ENCODE peak calls at places on chromosomes 2 and 18, in eight cellular contexts. K is WERI-Rb-1, Q is fibroblast of lung, R is NB4, N is right atrium auricular region, B is PC-3, J is IMR-90, S is astrocyte. C is an unnamed sample.
A peak's percentile ranks its signal among the peaks of the same experiment; 100 is the strongest.

GRCh38 chr2:101718993-101719571 is 21.6 kb downstream of the MAP4K4 start:
- DNase-seq in K (no peak), Q (no peak), R (no peak), N (no peak), B (peak; percentile 32), J (peak; percentile 31), S (no peak), C (no peak)

GRCh38 chr2:24048662-24049484 is 668 bp upstream of the FKBP1B start:
- DNase-seq in K (no peak), Q (no peak), R (peak; percentile 28), N (no peak), B (no peak), J (no peak), S (no peak), C (no peak)

GRCh38 chr18:25497395-25497794 is 145.4 kb upstream of the ZNF521 start:
- DNase-seq in K (no peak), Q (no peak), R (no peak), N (no peak), B (no peak), J (no peak), S (no peak), C (no peak)

GRCh38 chr2:150620860-150621259 is 133.4 kb upstream of the RND3 start:
- DNase-seq in K (no peak), Q (no peak), R (no peak), N (no peak), B (peak; percentile 89), J (peak; percentile 51), S (peak; percentile 39), C (peak; percentile 55)

GRCh38 chr2:105280281-105280680 is 38.7 kb downstream of the GPR45 start:
- DNase-seq in K (no peak), Q (no peak), R (no peak), N (no peak), B (no peak), J (no peak), S (no peak), C (no peak)

GRCh38 chr2:21395366-21395765 is 271.6 kb downstream of the TDRD15 start:
- DNase-seq in K (peak; percentile 53), Q (no peak), R (peak; percentile 32), N (no peak), B (no peak), J (no peak), S (no peak), C (no peak)

GRCh38 chr18:21757833-21758232 is 17.2 kb downstream of the MIB1 start:
- DNase-seq in K (no peak), Q (no peak), R (no peak), N (no peak), B (no peak), J (no peak), S (no peak), C (no peak)

GRCh38 chr2:68594674-68595492 is 48.5 kb upstream of the PROKR1 start:
- DNase-seq in K (peak; percentile 50), Q (peak; percentile 16), R (peak; percentile 67), N (no peak), B (peak; percentile 66), J (peak; percentile 56), S (peak; percentile 11), C (peak; percentile 63)

GRCh38 chr2:119254601-119255080 is 31.0 kb downstream of the STEAP3 start:
- DNase-seq in K (no peak), Q (no peak), R (no peak), N (no peak), B (no peak), J (no peak), S (no peak), C (no peak)

GRCh38 chr2:84077504-84077903 is 381.6 kb downstream of the SUCLG1 start:
- DNase-seq in K (peak; percentile 36), Q (no peak), R (peak; percentile 46), N (no peak), B (peak; percentile 51), J (no peak), S (no peak), C (no peak)

GRCh38 chr2:122748552-122749011 is 993.1 kb downstream of the TSN start:
- DNase-seq in K (no peak), Q (peak; percentile 62), R (no peak), N (no peak), B (peak; percentile 96), J (no peak), S (peak; percentile 47), C (no peak)

GRCh38 chr18:78445880-78446279 is 533.7 kb upstream of the SALL3 start:
- DNase-seq in K (no peak), Q (no peak), R (no peak), N (no peak), B (no peak), J (no peak), S (no peak), C (no peak)

GRCh38 chr2:102238778-102239177 is 52.0 kb downstream of the IL1RL2 start:
- DNase-seq in K (no peak), Q (no peak), R (no peak), N (no peak), B (no peak), J (no peak), S (no peak), C (no peak)

GRCh38 chr2:76008001-76008702 is 297.4 kb upstream of the GCFC2 start:
- DNase-seq in K (peak; percentile 59), Q (no peak), R (no peak), N (no peak), B (no peak), J (no peak), S (no peak), C (no peak)

GRCh38 chr2:219409619-219410018 is 8.6 kb upstream of the DES start:
- DNase-seq in K (no peak), Q (no peak), R (no peak), N (no peak), B (no peak), J (no peak), S (no peak), C (no peak)

GRCh38 chr2:161414385-161415040 is 1.6 kb upstream of the TBR1 start:
- DNase-seq in K (peak; percentile 75), Q (peak; percentile 41), R (peak; percentile 67), N (no peak), B (peak; percentile 57), J (peak; percentile 11), S (peak; percentile 20), C (peak; percentile 33)

GRCh38 chr18:9433616-9434239 is 41.6 kb upstream of the RALBP1 start:
- DNase-seq in K (peak; percentile 80), Q (no peak), R (peak; percentile 48), N (no peak), B (no peak), J (peak; percentile 10), S (no peak), C (no peak)

GRCh38 chr2:86443601-86444000 is 2.4 kb downstream of the KDM3A start:
- DNase-seq in K (no peak), Q (no peak), R (no peak), N (no peak), B (no peak), J (no peak), S (no peak), C (no peak)
- H3K4me3 ChIP-seq in K (no peak overlapping the region), Q (no peak overlapping the region), R (peak overlapping the region; percentile 75), N (peak overlapping the region; percentile 77), B (peak overlapping the region; percentile 81), J (no peak overlapping the region), S (peak overlapping the region; percentile 99), C (peak overlapping the region; percentile 20)

GRCh38 chr2:182391443-182391842 is 35.4 kb downstream of the PDE1A start:
- DNase-seq in K (no peak), Q (no peak), R (no peak), N (no peak), B (no peak), J (no peak), S (no peak), C (no peak)
- TF ChIP-seq CTCF in K (no peak), Q (no peak), R (no peak), N (no peak), B (no peak), J (no peak), S (no peak), C (no peak)

GRCh38 chr2:39803839-39804238 is 24.8 kb upstream of the THUMPD2 start:
- DNase-seq in K (no peak), Q (no peak), R (no peak), N (no peak), B (no peak), J (no peak), S (no peak), C (no peak)
- H3K4me3 ChIP-seq in K (no peak overlapping the region), Q (no peak overlapping the region), R (no peak overlapping the region), N (no peak overlapping the region), B (no peak overlapping the region), J (no peak overlapping the region), S (no peak overlapping the region), C (no peak overlapping the region)

GRCh38 chr18:67710639-67711038 is 194.1 kb upstream of the DSEL start:
- DNase-seq in K (peak; percentile 7), Q (no peak), R (peak; percentile 5), N (no peak), B (peak; percentile 19), J (no peak), S (no peak), C (no peak)

GRCh38 chr18:67705748-67706147 is 189.2 kb upstream of the DSEL start:
- DNase-seq in K (no peak), Q (no peak), R (no peak), N (no peak), B (peak; percentile 17), J (no peak), S (no peak), C (no peak)
- TF ChIP-seq CTCF in K (no peak), Q (no peak), R (no peak), N (no peak), B (peak; percentile 36), J (no peak), S (no peak), C (no peak)

C was measured in fibroblast of the aortic adventitia.